ENCODE peak calls at places on chromosomes 11 and 22, in ten cellular contexts. J, Y, B, Z, X, K, O, N, T and M are unnamed samples.

GRCh38 chr11:64447717-64448598 is 89.0 kb downstream of the RPS6KA4 start:
- DNase-seq in X (peak), K (peak), Y (no peak), Z (no peak), J (peak), N (peak), T (no peak), O (no peak), B (no peak), M (peak)

GRCh38 chr11:120137611-120138521 is at the start of gene TRIM29:
- DNase-seq in Y (no peak), J (peak), N (no peak), X (no peak), K (no peak), B (peak), O (peak), T (no peak), Z (no peak), M (no peak)

GRCh38 chr11:12251651-12252560 is 125.5 kb upstream of the PARVA start:
- DNase-seq in Y (no peak), Z (no peak), O (no peak), J (no peak), X (no peak), B (no peak), K (no peak), T (no peak), N (no peak), M (no peak)

GRCh38 chr11:77854838-77855237 is 33.9 kb downstream of the AAMDC start:
- DNase-seq in O (no peak), J (no peak), X (no peak), N (no peak), K (no peak), Z (no peak), T (no peak), Y (no peak), B (no peak), M (no peak)

GRCh38 chr22:44729391-44730012 is 22.9 kb upstream of the ARHGAP8 start:
- DNase-seq in K (no peak), Y (peak), J (no peak), N (no peak), O (peak), Z (peak), B (no peak), X (peak), T (peak), M (no peak)

GRCh38 chr22:33047744-33048143 is 10.4 kb downstream of the SYN3 start:
- DNase-seq in Z (no peak), B (no peak), T (no peak), O (no peak), N (no peak), J (no peak), X (no peak), K (no peak), Y (no peak), M (no peak)

GRCh38 chr11:111422494-111423249 is 43.6 kb upstream of the POU2AF1 start:
- DNase-seq in X (no peak), B (peak), Z (peak), N (peak), J (peak), K (peak), O (peak), T (no peak), Y (no peak), M (no peak)

GRCh38 chr11:104221455-104221854 is 57.5 kb upstream of the PDGFD start:
- DNase-seq in N (no peak), K (no peak), B (no peak), T (no peak), X (no peak), O (no peak), Z (no peak), Y (no peak), J (no peak), M (no peak)

GRCh38 chr22:30538280-30538679 is 8.3 kb downstream of the SEC14L6 start:
- DNase-seq in N (no peak), K (no peak), O (no peak), Y (peak), J (no peak), X (no peak), B (no peak), Z (no peak), T (no peak), M (no peak)

GRCh38 chr22:43487311-43488030 is 75.7 kb downstream of the MPPED1 start:
- DNase-seq in Y (no peak), N (no peak), Z (no peak), B (no peak), J (no peak), O (no peak), T (no peak), X (no peak), K (no peak), M (no peak)

GRCh38 chr22:41369089-41369745 is 12.5 kb upstream of the TEF start:
- DNase-seq in B (no peak), T (no peak), Z (no peak), Y (no peak), K (no peak), N (no peak), J (no peak), O (no peak), X (no peak), M (no peak)

GRCh38 chr22:23074451-23074850 is 4.1 kb downstream of the GNAZ start:
- DNase-seq in O (no peak), J (peak), N (peak), Y (no peak), B (no peak), X (no peak), K (no peak), T (no peak), Z (no peak), M (peak)

GRCh38 chr22:39080052-39080762 is 3.1 kb downstream of the APOBEC3G start:
- DNase-seq in K (no peak), B (no peak), X (no peak), Y (no peak), T (no peak), J (no peak), O (no peak), Z (no peak), N (no peak), M (no peak)

GRCh38 chr11:64250875-64251721 is at the start of gene PLCB3:
- DNase-seq in B (peak), N (peak), Z (peak), O (peak), X (no peak), Y (no peak), J (peak), K (peak), T (no peak), M (peak)

GRCh38 chr22:49044091-49044490 is 783.6 kb downstream of the BRD1 start:
- DNase-seq in K (no peak), Z (no peak), J (peak), Y (no peak), O (no peak), T (no peak), N (no peak), X (no peak), B (no peak), M (no peak)
- TF ChIP-seq CTCF in K (no peak), Z (no peak), J (no peak), Y (no peak), O (no peak), T (no peak), N (no peak), X (no peak), B (no peak), M (no peak)

DNA sequence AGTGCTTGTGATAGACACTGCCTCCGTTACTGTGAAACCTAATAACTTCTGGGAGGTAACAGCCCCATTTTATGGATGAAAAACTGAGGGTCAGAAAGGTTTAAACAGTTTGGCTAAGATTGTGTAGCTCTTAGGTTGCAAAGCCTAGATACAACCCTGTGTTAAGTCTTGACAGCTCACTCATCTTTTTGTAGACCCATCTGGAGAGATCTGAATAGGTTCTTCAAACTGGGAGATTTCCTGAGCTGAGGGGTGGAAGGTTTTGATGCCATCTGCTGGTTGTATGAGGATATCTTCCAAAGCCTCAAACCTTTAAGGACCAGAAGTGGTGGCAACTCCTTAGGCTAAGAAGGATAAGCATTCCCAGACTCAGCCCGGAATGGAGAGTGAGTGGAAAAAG is 8.3 kb downstream of the YPEL4 start:
- DNase-seq in K (no peak), O (no peak), Z (no peak), T (no peak), X (no peak), N (no peak), Y (no peak), B (no peak), J (no peak), M (no peak)
- TF ChIP-seq CTCF in K (no peak), O (peak), Z (peak), T (peak), X (peak), N (no peak), Y (peak), B (no peak), J (peak), M (peak)

GRCh38 chr11:125428486-125429173 is 67.4 kb downstream of the FEZ1 start:
- DNase-seq in B (no peak), X (no peak), K (no peak), J (no peak), Z (no peak), N (no peak), T (no peak), Y (no peak), O (no peak), M (no peak)
- TF ChIP-seq CTCF in B (no peak), X (no peak), K (no peak), J (no peak), Z (no peak), N (no peak), T (no peak), Y (no peak), O (no peak), M (no peak)

GRCh38 chr11:762421-763072 is 14.7 kb downstream of the GATD1 start:
- DNase-seq in T (no peak), B (no peak), Z (no peak), N (peak), O (peak), X (peak), J (no peak), Y (peak), K (no peak), M (no peak)
- TF ChIP-seq CTCF in T (peak), B (no peak), Z (peak), N (no peak), O (no peak), X (peak), J (peak), Y (peak), K (no peak), M (peak)

DNA sequence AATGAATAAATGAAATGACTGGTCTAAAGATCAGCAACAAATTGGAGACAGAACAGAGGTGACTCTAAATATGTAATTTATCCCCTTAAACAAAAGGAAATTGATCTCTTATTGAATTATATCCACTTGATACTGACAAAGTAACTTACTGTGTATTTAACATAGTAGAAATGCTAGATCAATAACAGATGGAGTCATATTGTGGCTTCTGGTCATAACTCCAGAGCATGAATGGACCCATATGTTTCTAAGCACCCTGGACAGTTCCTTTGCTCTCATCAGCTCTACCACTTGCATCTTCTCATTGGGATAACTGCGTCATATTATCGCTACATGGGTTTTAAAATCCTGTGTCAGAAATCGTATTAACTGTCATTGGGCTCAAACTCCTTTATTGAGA is 222.3 kb downstream of the ETS1 start:
- DNase-seq in Z (no peak), B (peak), N (no peak), T (no peak), X (no peak), K (peak), J (no peak), O (no peak), Y (peak), M (no peak)
- TF ChIP-seq CTCF in Z (no peak), B (no peak), N (no peak), T (no peak), X (no peak), K (no peak), J (no peak), O (no peak), Y (no peak), M (no peak)

DNA sequence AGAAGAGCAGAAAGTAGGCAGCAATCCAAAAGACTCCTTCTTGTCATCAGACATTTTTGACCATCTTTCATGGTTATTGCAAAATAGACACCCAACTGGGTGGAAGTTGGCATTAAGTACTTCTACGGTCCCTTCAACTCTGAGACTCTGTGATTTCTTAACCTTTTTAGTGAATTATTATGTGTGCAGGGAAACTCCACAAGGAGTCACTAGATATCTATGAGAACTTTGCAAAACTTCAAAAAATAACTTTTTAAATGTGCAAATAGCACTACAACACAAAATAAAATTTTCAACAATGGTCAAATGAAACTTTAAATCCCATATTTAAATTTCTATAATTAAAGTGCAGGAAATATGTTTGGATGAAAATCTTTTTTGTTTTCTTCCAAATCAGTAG is 88.7 kb downstream of the SLC17A6 start:
- DNase-seq in B (no peak), T (no peak), N (no peak), Y (no peak), X (no peak), J (no peak), K (no peak), Z (no peak), O (no peak), M (no peak)
- TF ChIP-seq CTCF in B (no peak), T (no peak), N (no peak), Y (no peak), X (no peak), J (no peak), K (no peak), Z (no peak), O (no peak), M (no peak)